ENCODE peak calls at places on chromosome 20, in five cellular contexts. One of them, this sample, is unnamed.

GRCh38 chr20:47206962-47207641 is 149.4 kb downstream of the ZMYND8 start:
- DNase-seq in epithelial cell of esophagus: no peak
- DNase-seq in AG04450: no peak
- DNase-seq in GM13976: no peak
- DNase-seq in CD4-positive, CD25-positive, alpha-beta regulatory T cell: no peak
- DNase-seq in this sample: no peak

GRCh38 chr20:37527638-37528441 is at the start of gene BLCAP:
- DNase-seq in epithelial cell of esophagus: peak
- DNase-seq in AG04450: peak
- DNase-seq in GM13976: peak
- DNase-seq in CD4-positive, CD25-positive, alpha-beta regulatory T cell: peak
- DNase-seq in this sample: peak

GRCh38 chr20:3727333-3728035 is 5.0 kb upstream of the HSPA12B start:
- DNase-seq in epithelial cell of esophagus: peak
- DNase-seq in AG04450: no peak
- DNase-seq in GM13976: no peak
- DNase-seq in CD4-positive, CD25-positive, alpha-beta regulatory T cell: no peak
- DNase-seq in this sample: no peak

GRCh38 chr20:16351415-16351814 is 221.8 kb downstream of the KIF16B start:
- DNase-seq in epithelial cell of esophagus: no peak
- DNase-seq in AG04450: no peak
- DNase-seq in GM13976: no peak
- DNase-seq in CD4-positive, CD25-positive, alpha-beta regulatory T cell: no peak
- DNase-seq in this sample: no peak

GRCh38 chr20:23199356-23199755 is 113.2 kb upstream of the CD93 start:
- DNase-seq in epithelial cell of esophagus: no peak
- DNase-seq in AG04450: no peak
- DNase-seq in GM13976: no peak
- DNase-seq in CD4-positive, CD25-positive, alpha-beta regulatory T cell: no peak
- DNase-seq in this sample: no peak

GRCh38 chr20:61896058-61896961 is 169.4 kb downstream of the TAF4 start:
- DNase-seq in epithelial cell of esophagus: peak
- DNase-seq in AG04450: no peak
- DNase-seq in GM13976: peak
- DNase-seq in CD4-positive, CD25-positive, alpha-beta regulatory T cell: no peak
- DNase-seq in this sample: peak

GRCh38 chr20:24164360-24164759 is 175.8 kb upstream of the GGTLC1 start:
- DNase-seq in epithelial cell of esophagus: peak
- DNase-seq in AG04450: no peak
- DNase-seq in GM13976: no peak
- DNase-seq in CD4-positive, CD25-positive, alpha-beta regulatory T cell: no peak
- DNase-seq in this sample: peak

GRCh38 chr20:57270204-57270937 is 3.9 kb upstream of the BMP7 start:
- DNase-seq in epithelial cell of esophagus: no peak
- DNase-seq in AG04450: no peak
- DNase-seq in GM13976: no peak
- DNase-seq in CD4-positive, CD25-positive, alpha-beta regulatory T cell: no peak
- DNase-seq in this sample: no peak

GRCh38 chr20:57484772-57485171 is 40.2 kb downstream of the CTCFL start:
- DNase-seq in epithelial cell of esophagus: no peak
- DNase-seq in AG04450: no peak
- DNase-seq in GM13976: no peak
- DNase-seq in CD4-positive, CD25-positive, alpha-beta regulatory T cell: no peak
- DNase-seq in this sample: no peak

GRCh38 chr20:47487175-47487917 is 14.3 kb upstream of the NCOA3 start:
- DNase-seq in epithelial cell of esophagus: no peak
- DNase-seq in AG04450: no peak
- DNase-seq in GM13976: peak
- DNase-seq in CD4-positive, CD25-positive, alpha-beta regulatory T cell: peak
- DNase-seq in this sample: peak

GRCh38 chr20:33674294-33675126 is at the start of gene NECAB3:
- DNase-seq in epithelial cell of esophagus: peak
- DNase-seq in AG04450: no peak
- DNase-seq in GM13976: peak
- DNase-seq in CD4-positive, CD25-positive, alpha-beta regulatory T cell: peak
- DNase-seq in this sample: peak

GRCh38 chr20:9202440-9203080 is 133.7 kb downstream of the PLCB4 start:
- DNase-seq in epithelial cell of esophagus: no peak
- DNase-seq in AG04450: no peak
- DNase-seq in GM13976: no peak
- DNase-seq in CD4-positive, CD25-positive, alpha-beta regulatory T cell: no peak
- DNase-seq in this sample: no peak

GRCh38 chr20:64133951-64134407 is 26.6 kb upstream of the NPBWR2 start:
- DNase-seq in epithelial cell of esophagus: no peak
- DNase-seq in AG04450: no peak
- DNase-seq in GM13976: no peak
- DNase-seq in CD4-positive, CD25-positive, alpha-beta regulatory T cell: no peak
- DNase-seq in this sample: peak

GRCh38 chr20:19832875-19833274 is 74.8 kb downstream of the RIN2 start:
- DNase-seq in epithelial cell of esophagus: no peak
- DNase-seq in AG04450: no peak
- DNase-seq in GM13976: no peak
- DNase-seq in CD4-positive, CD25-positive, alpha-beta regulatory T cell: no peak
- DNase-seq in this sample: no peak

GRCh38 chr20:52923123-52923543 is 49.0 kb upstream of the TSHZ2 start:
- DNase-seq in epithelial cell of esophagus: peak
- DNase-seq in AG04450: no peak
- DNase-seq in GM13976: no peak
- DNase-seq in CD4-positive, CD25-positive, alpha-beta regulatory T cell: no peak
- DNase-seq in this sample: peak

GRCh38 chr20:18202966-18203365 is 65.3 kb downstream of the KAT14 start:
- DNase-seq in epithelial cell of esophagus: no peak
- DNase-seq in AG04450: no peak
- DNase-seq in GM13976: no peak
- DNase-seq in CD4-positive, CD25-positive, alpha-beta regulatory T cell: no peak
- DNase-seq in this sample: no peak

GRCh38 chr20:52305843-52306242 is 114.3 kb upstream of the ZFP64 start:
- DNase-seq in epithelial cell of esophagus: no peak
- DNase-seq in AG04450: no peak
- DNase-seq in GM13976: no peak
- DNase-seq in CD4-positive, CD25-positive, alpha-beta regulatory T cell: no peak
- DNase-seq in this sample: no peak

GRCh38 chr20:46784450-46785127 is 75.1 kb downstream of the SLC2A10 start:
- DNase-seq in epithelial cell of esophagus: no peak
- DNase-seq in AG04450: no peak
- DNase-seq in GM13976: no peak
- DNase-seq in CD4-positive, CD25-positive, alpha-beta regulatory T cell: no peak
- DNase-seq in this sample: no peak

GRCh38 chr20:38049800-38050199 is 16.3 kb downstream of the RPRD1B start:
- DNase-seq in epithelial cell of esophagus: peak
- DNase-seq in AG04450: peak
- DNase-seq in GM13976: no peak
- DNase-seq in CD4-positive, CD25-positive, alpha-beta regulatory T cell: no peak
- DNase-seq in this sample: no peak

GRCh38 chr20:34037121-34037520 is 43.4 kb downstream of the RALY start:
- DNase-seq in epithelial cell of esophagus: peak
- DNase-seq in AG04450: no peak
- DNase-seq in GM13976: no peak
- DNase-seq in CD4-positive, CD25-positive, alpha-beta regulatory T cell: peak
- DNase-seq in this sample: no peak

GRCh38 chr20:48191200-48191599 is 405.9 kb upstream of the SULF2 start:
- DNase-seq in epithelial cell of esophagus: peak
- DNase-seq in AG04450: no peak
- DNase-seq in GM13976: no peak
- DNase-seq in CD4-positive, CD25-positive, alpha-beta regulatory T cell: no peak
- DNase-seq in this sample: no peak

GRCh38 chr20:46743088-46743487 is 33.6 kb downstream of the SLC2A10 start:
- DNase-seq in epithelial cell of esophagus: no peak
- DNase-seq in AG04450: no peak
- DNase-seq in GM13976: no peak
- DNase-seq in CD4-positive, CD25-positive, alpha-beta regulatory T cell: no peak
- DNase-seq in this sample: no peak

GRCh38 chr20:2849529-2849928 is 9.0 kb downstream of the VPS16 start:
- DNase-seq in epithelial cell of esophagus: no peak
- DNase-seq in AG04450: no peak
- DNase-seq in GM13976: peak
- DNase-seq in CD4-positive, CD25-positive, alpha-beta regulatory T cell: no peak
- DNase-seq in this sample: no peak

GRCh38 chr20:884983-885952 is 30.9 kb downstream of the ANGPT4 start:
- DNase-seq in epithelial cell of esophagus: peak
- DNase-seq in AG04450: no peak
- DNase-seq in GM13976: no peak
- DNase-seq in CD4-positive, CD25-positive, alpha-beta regulatory T cell: no peak
- DNase-seq in this sample: peak

GRCh38 chr20:8447262-8448120 is 315.4 kb downstream of the PLCB1 start:
- DNase-seq in epithelial cell of esophagus: no peak
- DNase-seq in AG04450: no peak
- DNase-seq in GM13976: no peak
- DNase-seq in CD4-positive, CD25-positive, alpha-beta regulatory T cell: no peak
- DNase-seq in this sample: no peak

GRCh38 chr20:1305682-1306081 is 23.3 kb downstream of the SDCBP2 start:
- DNase-seq in epithelial cell of esophagus: no peak
- DNase-seq in AG04450: no peak
- DNase-seq in GM13976: no peak
- DNase-seq in CD4-positive, CD25-positive, alpha-beta regulatory T cell: no peak
- DNase-seq in this sample: no peak

This sample was measured in GM12865.